ENCODE peak calls at places on chromosomes 2 and 18, in ten cellular contexts. S is mesendoderm; J is progenitor cell of endocrine pancreas; P is iris pigment epithelial cell; Q is NCI-H1436; B is AG04450; N is stimulated activated naive CD4-positive, alpha-beta T cell; X is activated T-cell treated with anti-CD3 and anti-CD28 coated beads, Interleukin-2, amount 50 U/mL, for 24 hours; G is NCI-H1694 treated with DMSO at 0.1 percent for 48 hours; V is IMR-90. Z is an unnamed sample.

GRCh38 chr18:51135795-51136194 is 61.7 kb downstream of the MEX3C start:
- DNase-seq in S (peak), J (no peak), P (no peak), Q (peak), B (no peak), N (peak), X (peak), G (no peak), V (no peak), Z (no peak)

GRCh38 chr2:191515536-191515935 is 162.4 kb upstream of the NABP1 start:
- DNase-seq in S (no peak), J (no peak), P (no peak), Q (no peak), B (no peak), N (peak), X (no peak), G (no peak), V (no peak), Z (no peak)

GRCh38 chr2:64035067-64035942 is 16.1 kb upstream of the VPS54 start:
- DNase-seq in S (no peak), J (no peak), P (peak), Q (no peak), B (no peak), N (no peak), X (no peak), G (no peak), V (peak), Z (no peak)

GRCh38 chr2:138707424-138708074 is 72.6 kb downstream of the NXPH2 start:
- DNase-seq in S (no peak), J (no peak), P (peak), Q (no peak), B (peak), N (no peak), X (no peak), G (peak), V (peak), Z (no peak)

GRCh38 chr2:819121-819520 is 131.5 kb upstream of the SNTG2 start:
- DNase-seq in S (no peak), J (no peak), P (no peak), Q (no peak), B (no peak), N (no peak), X (no peak), G (no peak), V (no peak), Z (no peak)

GRCh38 chr2:67825476-67825875 is 237.3 kb downstream of the C1D start:
- DNase-seq in S (no peak), J (no peak), P (peak), Q (no peak), B (no peak), N (no peak), X (no peak), G (no peak), V (peak), Z (no peak)

GRCh38 chr18:43507842-43508481 is 230.7 kb upstream of the SYT4 start:
- DNase-seq in S (peak), J (no peak), P (no peak), Q (no peak), B (no peak), N (no peak), X (no peak), G (no peak), V (no peak), Z (no peak)

GRCh38 chr2:12303181-12304030 is 413.3 kb upstream of the TRIB2 start:
- DNase-seq in S (no peak), J (no peak), P (peak), Q (no peak), B (no peak), N (peak), X (no peak), G (no peak), V (peak), Z (no peak)

GRCh38 chr2:39593439-39594393 is 72.0 kb upstream of the TMEM178A start:
- DNase-seq in S (peak), J (no peak), P (peak), Q (no peak), B (peak), N (no peak), X (no peak), G (no peak), V (peak), Z (no peak)

GRCh38 chr2:106686814-106687213 is 199.2 kb downstream of the ST6GAL2 start:
- DNase-seq in S (no peak), J (no peak), P (no peak), Q (no peak), B (no peak), N (no peak), X (no peak), G (no peak), V (no peak), Z (no peak)

GRCh38 chr2:26618611-26619010 is 22.6 kb downstream of the CIB4 start:
- DNase-seq in S (no peak), J (no peak), P (no peak), Q (no peak), B (no peak), N (no peak), X (no peak), G (no peak), V (no peak), Z (peak)

GRCh38 chr2:240208631-240209211 is 68.3 kb upstream of the OTOS start:
- DNase-seq in S (no peak), J (no peak), P (no peak), Q (no peak), B (no peak), N (no peak), X (no peak), G (no peak), V (no peak), Z (peak)

GRCh38 chr2:104412384-104412783 is 441.5 kb upstream of the POU3F3 start:
- DNase-seq in S (peak), J (peak), P (no peak), Q (peak), B (no peak), N (peak), X (no peak), G (peak), V (no peak), Z (no peak)

GRCh38 chr2:86383844-86384243 is 46.4 kb upstream of the REEP1 start:
- DNase-seq in S (no peak), J (no peak), P (peak), Q (no peak), B (peak), N (no peak), X (no peak), G (no peak), V (peak), Z (no peak)

GRCh38 chr2:174761837-174762236 is 2.4 kb downstream of the CHRNA1 start:
- DNase-seq in S (peak), J (no peak), P (peak), Q (no peak), B (peak), N (no peak), X (no peak), G (peak), V (peak), Z (no peak)

GRCh38 chr2:112957511-112957910 is 20.3 kb upstream of the IL36G start:
- DNase-seq in S (peak), J (no peak), P (no peak), Q (no peak), B (no peak), N (no peak), X (no peak), G (no peak), V (no peak), Z (no peak)

Z was measured in sigmoid colon.